ENCODE peak calls at places on chromosomes 7 and 10, in nine cellular contexts. C is NCI-H524, J is iris pigment epithelial cell, S is GM06990, E is heart right ventricle, M is H7, F is left ventricle myocardium superior, R is NCI-H748 treated with DMSO at 0.1 percent for 48 hours, Q is head of caudate nucleus. T is an unnamed sample.

GRCh38 chr10:89327803-89328441 is at the start of gene IFIT3:
- DNase-seq in Q (peak; percentile 56), R (no peak), M (no peak), F (peak; percentile 47), J (peak; percentile 97), C (no peak), E (peak; percentile 32), S (peak; percentile 23), T (peak; percentile 87)

GRCh38 chr7:148588168-148588890 is 2.2 kb upstream of the C7orf33 start:
- DNase-seq in Q (no peak), J (no peak), M (no peak), S (no peak), C (peak; percentile 81), R (no peak), E (no peak), F (no peak), T (no peak)

GRCh38 chr7:156220078-156220605 is 407.9 kb upstream of the SHH start:
- DNase-seq in S (no peak), M (no peak), R (no peak), E (no peak), F (no peak), Q (no peak), C (no peak), J (no peak), T (no peak)

GRCh38 chr10:70109064-70109729 is 23.4 kb downstream of the AIFM2 start:
- DNase-seq in F (no peak), J (no peak), C (peak; percentile 55), E (no peak), R (no peak), Q (no peak), M (no peak), S (no peak), T (no peak)

GRCh38 chr10:25177093-25177753 is 2.4 kb downstream of the GPR158 start:
- DNase-seq in S (no peak), R (no peak), Q (no peak), F (no peak), E (no peak), M (no peak), J (no peak), C (no peak), T (no peak)

GRCh38 chr10:126049741-126050140 is 153.4 kb downstream of the FANK1 start:
- DNase-seq in S (no peak), E (peak; percentile 37), Q (no peak), R (no peak), J (peak; percentile 62), F (peak; percentile 54), M (no peak), C (no peak), T (no peak)

GRCh38 chr10:11782793-11783557 is 40.2 kb upstream of the PROSER2 start:
- DNase-seq in M (peak; percentile 74), R (peak; percentile 14), S (no peak), J (peak; percentile 64), F (no peak), E (no peak), Q (no peak), C (peak; percentile 35), T (peak; percentile 73)

GRCh38 chr10:88042162-88043100 is 179.0 kb downstream of the PTEN start:
- DNase-seq in S (no peak), Q (no peak), R (no peak), J (peak; percentile 84), F (no peak), E (no peak), C (no peak), M (peak; percentile 15), T (peak; percentile 92)

GRCh38 chr7:71547426-71547825 is 415.5 kb downstream of the GALNT17 start:
- DNase-seq in R (no peak), C (no peak), S (no peak), Q (no peak), J (no peak), M (no peak), F (no peak), E (no peak), T (no peak)

GRCh38 chr10:23055424-23056191 is 39.8 kb upstream of the MSRB2 start:
- DNase-seq in E (no peak), R (no peak), Q (no peak), C (no peak), F (no peak), J (no peak), S (no peak), M (no peak), T (no peak)

GRCh38 chr10:123359539-123359938 is 205.3 kb downstream of the BUB3 start:
- DNase-seq in F (no peak), Q (no peak), C (no peak), R (no peak), M (no peak), E (no peak), J (no peak), S (no peak), T (no peak)

GRCh38 chr10:122968698-122969097 is 11.5 kb upstream of the PSTK start:
- DNase-seq in S (no peak), Q (no peak), M (no peak), E (no peak), F (no peak), J (no peak), C (no peak), R (no peak), T (no peak)

GRCh38 chr7:130641040-130641439 is 27.5 kb downstream of the COPG2 start:
- DNase-seq in F (no peak), R (no peak), S (no peak), M (no peak), C (no peak), E (no peak), Q (no peak), J (no peak), T (no peak)

GRCh38 chr10:103781329-103782061 is 73.9 kb downstream of the SH3PXD2A start:
- DNase-seq in E (no peak), M (peak; percentile 62), C (no peak), F (no peak), R (no peak), J (peak; percentile 69), S (no peak), Q (no peak), T (peak; percentile 66)

GRCh38 chr10:60618861-60619260 is 159.4 kb upstream of the CDK1 start:
- DNase-seq in C (no peak), F (no peak), M (peak; percentile 1), R (no peak), S (no peak), Q (no peak), E (no peak), J (no peak), T (no peak)

GRCh38 chr10:88981435-88981834 is 9.2 kb upstream of the FAS start:
- DNase-seq in Q (no peak), E (no peak), J (no peak), R (no peak), M (no peak), S (no peak), C (no peak), F (no peak), T (no peak)

GRCh38 chr7:17680943-17681351 is 259.3 kb downstream of the SNX13 start:
- DNase-seq in F (no peak), J (peak; percentile 48), R (no peak), M (no peak), S (no peak), C (peak; percentile 32), E (no peak), Q (no peak), T (peak; percentile 41)